ENCODE peak calls at places on chromosomes 3 and 15, in ten cellular contexts. One of them, this sample, is unnamed.

GRCh38 chr3:194496217-194496881 is 9.5 kb upstream of the ATP13A3 start:
- DNase-seq in fibroblast of the aortic adventitia: no peak
- DNase-seq in cardiac fibroblast: no peak
- DNase-seq in pancreas: no peak
- DNase-seq in astrocyte of the cerebellum: no peak
- DNase-seq in heart left ventricle: no peak
- DNase-seq in fibroblast of lung: no peak
- DNase-seq in SK-N-SH: no peak
- DNase-seq in neural progenitor cell: no peak
- DNase-seq in BJ: no peak
- DNase-seq in this sample: no peak

GRCh38 chr3:150302246-150302645 is 105.9 kb upstream of the TSC22D2 start:
- DNase-seq in heart left ventricle: no peak
- DNase-seq in fibroblast of the aortic adventitia: no peak
- DNase-seq in pancreas: no peak
- DNase-seq in fibroblast of lung: no peak
- DNase-seq in astrocyte of the cerebellum: no peak
- DNase-seq in neural progenitor cell: no peak
- DNase-seq in SK-N-SH: no peak
- DNase-seq in BJ: no peak
- DNase-seq in cardiac fibroblast: no peak
- DNase-seq in this sample: no peak

GRCh38 chr3:90091557-90091956 is 984.1 kb downstream of the EPHA3 start:
- DNase-seq in fibroblast of lung: peak; percentile 87
- DNase-seq in neural progenitor cell: peak; percentile 61
- DNase-seq in SK-N-SH: peak; percentile 5
- DNase-seq in astrocyte of the cerebellum: peak; percentile 12
- DNase-seq in BJ: no peak
- DNase-seq in pancreas: no peak
- DNase-seq in fibroblast of the aortic adventitia: peak; percentile 43
- DNase-seq in cardiac fibroblast: peak; percentile 92
- DNase-seq in heart left ventricle: peak; percentile 26
- DNase-seq in this sample: peak; percentile 58

GRCh38 chr15:74620636-74621545 is 5.3 kb downstream of the CLK3 start:
- DNase-seq in neural progenitor cell: peak; percentile 84
- DNase-seq in BJ: no peak
- DNase-seq in astrocyte of the cerebellum: no peak
- DNase-seq in fibroblast of lung: peak; percentile 72
- DNase-seq in SK-N-SH: peak; percentile 89
- DNase-seq in fibroblast of the aortic adventitia: peak; percentile 75
- DNase-seq in pancreas: peak; percentile 82
- DNase-seq in heart left ventricle: peak; percentile 80
- DNase-seq in cardiac fibroblast: peak; percentile 77
- DNase-seq in this sample: peak; percentile 80

GRCh38 chr3:192879346-192880031 is 38.2 kb downstream of the MB21D2 start:
- DNase-seq in fibroblast of lung: peak; percentile 71
- DNase-seq in fibroblast of the aortic adventitia: peak; percentile 95
- DNase-seq in neural progenitor cell: peak; percentile 57
- DNase-seq in SK-N-SH: peak; percentile 24
- DNase-seq in heart left ventricle: no peak
- DNase-seq in cardiac fibroblast: peak; percentile 91
- DNase-seq in BJ: peak; percentile 97
- DNase-seq in pancreas: no peak
- DNase-seq in astrocyte of the cerebellum: peak; percentile 96
- DNase-seq in this sample: peak; percentile 87

GRCh38 chr15:83698294-83698693 is 44.4 kb downstream of the ADAMTSL3 start:
- DNase-seq in cardiac fibroblast: peak; percentile 25
- DNase-seq in fibroblast of lung: peak; percentile 23
- DNase-seq in BJ: no peak
- DNase-seq in fibroblast of the aortic adventitia: peak; percentile 30
- DNase-seq in neural progenitor cell: no peak
- DNase-seq in SK-N-SH: no peak
- DNase-seq in heart left ventricle: peak; percentile 83
- DNase-seq in astrocyte of the cerebellum: no peak
- DNase-seq in pancreas: no peak
- DNase-seq in this sample: peak; percentile 92

GRCh38 chr3:141998674-141999290 is 122.3 kb downstream of the ATP1B3 start:
- DNase-seq in astrocyte of the cerebellum: peak; percentile 20
- DNase-seq in heart left ventricle: no peak
- DNase-seq in BJ: no peak
- DNase-seq in neural progenitor cell: no peak
- DNase-seq in SK-N-SH: peak; percentile 16
- DNase-seq in fibroblast of lung: peak; percentile 53
- DNase-seq in pancreas: no peak
- DNase-seq in cardiac fibroblast: peak; percentile 38
- DNase-seq in fibroblast of the aortic adventitia: peak; percentile 42
- DNase-seq in this sample: peak; percentile 11

GRCh38 chr3:53109822-53110771 is 20.1 kb downstream of the RFT1 start:
- DNase-seq in BJ: peak; percentile 84
- DNase-seq in fibroblast of lung: peak; percentile 91
- DNase-seq in neural progenitor cell: peak; percentile 59
- DNase-seq in SK-N-SH: peak; percentile 31
- DNase-seq in cardiac fibroblast: peak; percentile 92
- DNase-seq in fibroblast of the aortic adventitia: peak; percentile 90
- DNase-seq in pancreas: no peak
- DNase-seq in heart left ventricle: peak; percentile 67
- DNase-seq in astrocyte of the cerebellum: no peak
- DNase-seq in this sample: peak; percentile 93

GRCh38 chr3:172655388-172655787 is 55.5 kb downstream of the NCEH1 start:
- DNase-seq in heart left ventricle: no peak
- DNase-seq in pancreas: no peak
- DNase-seq in astrocyte of the cerebellum: no peak
- DNase-seq in cardiac fibroblast: no peak
- DNase-seq in fibroblast of the aortic adventitia: no peak
- DNase-seq in BJ: no peak
- DNase-seq in neural progenitor cell: no peak
- DNase-seq in fibroblast of lung: no peak
- DNase-seq in SK-N-SH: no peak
- DNase-seq in this sample: no peak

GRCh38 chr3:172651936-172652595 is 58.8 kb downstream of the NCEH1 start:
- DNase-seq in BJ: no peak
- DNase-seq in fibroblast of the aortic adventitia: no peak
- DNase-seq in pancreas: no peak
- DNase-seq in neural progenitor cell: no peak
- DNase-seq in heart left ventricle: no peak
- DNase-seq in cardiac fibroblast: no peak
- DNase-seq in astrocyte of the cerebellum: no peak
- DNase-seq in SK-N-SH: no peak
- DNase-seq in fibroblast of lung: no peak
- DNase-seq in this sample: no peak

GRCh38 chr3:172654470-172654869 is 56.4 kb downstream of the NCEH1 start:
- DNase-seq in BJ: no peak
- DNase-seq in astrocyte of the cerebellum: no peak
- DNase-seq in cardiac fibroblast: no peak
- DNase-seq in heart left ventricle: no peak
- DNase-seq in fibroblast of the aortic adventitia: no peak
- DNase-seq in neural progenitor cell: no peak
- DNase-seq in SK-N-SH: no peak
- DNase-seq in fibroblast of lung: no peak
- DNase-seq in pancreas: no peak
- DNase-seq in this sample: no peak

GRCh38 chr3:172649987-172650386 is 60.9 kb downstream of the NCEH1 start:
- DNase-seq in SK-N-SH: no peak
- DNase-seq in fibroblast of lung: no peak
- DNase-seq in pancreas: no peak
- DNase-seq in fibroblast of the aortic adventitia: no peak
- DNase-seq in neural progenitor cell: no peak
- DNase-seq in heart left ventricle: no peak
- DNase-seq in cardiac fibroblast: peak; percentile 28
- DNase-seq in astrocyte of the cerebellum: no peak
- DNase-seq in BJ: no peak
- DNase-seq in this sample: no peak

GRCh38 chr3:172653004-172653403 is 57.9 kb downstream of the NCEH1 start:
- DNase-seq in fibroblast of the aortic adventitia: no peak
- DNase-seq in pancreas: no peak
- DNase-seq in SK-N-SH: no peak
- DNase-seq in astrocyte of the cerebellum: peak; percentile 78
- DNase-seq in BJ: no peak
- DNase-seq in neural progenitor cell: peak; percentile 69
- DNase-seq in heart left ventricle: no peak
- DNase-seq in cardiac fibroblast: no peak
- DNase-seq in fibroblast of lung: no peak
- DNase-seq in this sample: no peak
- TF ChIP-seq CTCF in fibroblast of the aortic adventitia: no peak
- TF ChIP-seq CTCF in pancreas: no peak
- TF ChIP-seq CTCF in SK-N-SH: no peak
- TF ChIP-seq CTCF in astrocyte of the cerebellum: no peak
- TF ChIP-seq CTCF in BJ: no peak
- TF ChIP-seq CTCF in neural progenitor cell: no peak
- TF ChIP-seq CTCF in heart left ventricle: no peak
- TF ChIP-seq CTCF in cardiac fibroblast: no peak
- TF ChIP-seq CTCF in fibroblast of lung: no peak
- TF ChIP-seq CTCF in this sample: no peak

GRCh38 chr3:44932271-44932670 is 43.7 kb downstream of the ZDHHC3 start:
- DNase-seq in heart left ventricle: no peak
- DNase-seq in SK-N-SH: no peak
- DNase-seq in neural progenitor cell: peak; percentile 70
- DNase-seq in astrocyte of the cerebellum: no peak
- DNase-seq in BJ: no peak
- DNase-seq in pancreas: no peak
- DNase-seq in cardiac fibroblast: no peak
- DNase-seq in fibroblast of lung: no peak
- DNase-seq in fibroblast of the aortic adventitia: no peak
- DNase-seq in this sample: no peak

GRCh38 chr3:44929782-44930181 is 46.2 kb downstream of the ZDHHC3 start:
- DNase-seq in SK-N-SH: no peak
- DNase-seq in BJ: no peak
- DNase-seq in astrocyte of the cerebellum: no peak
- DNase-seq in cardiac fibroblast: no peak
- DNase-seq in neural progenitor cell: no peak
- DNase-seq in heart left ventricle: no peak
- DNase-seq in fibroblast of lung: no peak
- DNase-seq in pancreas: no peak
- DNase-seq in fibroblast of the aortic adventitia: no peak
- DNase-seq in this sample: no peak

GRCh38 chr3:44931791-44932190 is 44.2 kb downstream of the ZDHHC3 start:
- DNase-seq in pancreas: no peak
- DNase-seq in fibroblast of the aortic adventitia: no peak
- DNase-seq in neural progenitor cell: no peak
- DNase-seq in BJ: no peak
- DNase-seq in fibroblast of lung: no peak
- DNase-seq in cardiac fibroblast: no peak
- DNase-seq in SK-N-SH: no peak
- DNase-seq in heart left ventricle: no peak
- DNase-seq in astrocyte of the cerebellum: no peak
- DNase-seq in this sample: no peak

GRCh38 chr3:44932986-44933944 is 42.7 kb downstream of the ZDHHC3 start:
- DNase-seq in SK-N-SH: no peak
- DNase-seq in BJ: no peak
- DNase-seq in heart left ventricle: no peak
- DNase-seq in fibroblast of lung: no peak
- DNase-seq in fibroblast of the aortic adventitia: no peak
- DNase-seq in pancreas: no peak
- DNase-seq in neural progenitor cell: no peak
- DNase-seq in astrocyte of the cerebellum: no peak
- DNase-seq in cardiac fibroblast: no peak
- DNase-seq in this sample: no peak

DNA sequence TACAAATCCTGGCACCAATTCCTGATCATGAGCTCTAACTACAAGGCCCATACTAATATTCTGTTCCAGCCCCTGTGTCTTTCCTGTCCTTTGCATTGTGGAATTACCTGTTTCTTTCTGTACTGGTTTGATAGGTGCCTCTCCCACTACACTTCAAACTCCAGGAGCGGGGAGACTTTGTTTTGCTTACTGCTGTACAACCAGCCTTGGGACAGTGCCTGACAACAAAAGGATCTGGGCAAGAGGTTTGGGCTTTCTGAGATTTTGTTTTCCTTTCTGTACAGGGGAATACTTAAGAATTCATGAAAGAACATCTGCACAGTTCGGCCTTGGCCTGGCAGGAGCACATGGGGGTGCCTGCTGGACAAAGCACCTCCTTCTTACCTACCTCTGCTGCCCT is 45.1 kb downstream of the ZDHHC3 start:
- DNase-seq in heart left ventricle: no peak
- DNase-seq in SK-N-SH: no peak
- DNase-seq in pancreas: no peak
- DNase-seq in fibroblast of the aortic adventitia: no peak
- DNase-seq in BJ: no peak
- DNase-seq in fibroblast of lung: no peak
- DNase-seq in astrocyte of the cerebellum: no peak
- DNase-seq in neural progenitor cell: no peak
- DNase-seq in cardiac fibroblast: no peak
- DNase-seq in this sample: no peak
- H3K4me3 ChIP-seq in heart left ventricle: no peak overlapping the region
- H3K4me3 ChIP-seq in SK-N-SH: no peak overlapping the region
- H3K4me3 ChIP-seq in pancreas: no peak overlapping the region
- H3K4me3 ChIP-seq in fibroblast of the aortic adventitia: no peak overlapping the region
- H3K4me3 ChIP-seq in BJ: no peak overlapping the region
- H3K4me3 ChIP-seq in fibroblast of lung: no peak overlapping the region
- H3K4me3 ChIP-seq in astrocyte of the cerebellum: no peak overlapping the region
- H3K4me3 ChIP-seq in neural progenitor cell: no peak overlapping the region
- H3K4me3 ChIP-seq in cardiac fibroblast: no peak overlapping the region
- H3K4me3 ChIP-seq in this sample: no peak overlapping the region

GRCh38 chr3:198076722-198077308 is 116.8 kb downstream of the LMLN start:
- DNase-seq in neural progenitor cell: no peak
- DNase-seq in cardiac fibroblast: no peak
- DNase-seq in heart left ventricle: no peak
- DNase-seq in fibroblast of lung: no peak
- DNase-seq in SK-N-SH: no peak
- DNase-seq in pancreas: no peak
- DNase-seq in astrocyte of the cerebellum: no peak
- DNase-seq in BJ: no peak
- DNase-seq in fibroblast of the aortic adventitia: no peak
- DNase-seq in this sample: no peak

GRCh38 chr3:198080521-198081384 is 120.7 kb downstream of the LMLN start:
- DNase-seq in cardiac fibroblast: peak; percentile 73
- DNase-seq in fibroblast of lung: peak; percentile 65
- DNase-seq in SK-N-SH: peak; percentile 85
- DNase-seq in heart left ventricle: peak; percentile 62
- DNase-seq in BJ: no peak
- DNase-seq in fibroblast of the aortic adventitia: peak; percentile 46
- DNase-seq in astrocyte of the cerebellum: no peak
- DNase-seq in neural progenitor cell: peak; percentile 95
- DNase-seq in pancreas: peak; percentile 91
- DNase-seq in this sample: peak; percentile 51

GRCh38 chr3:198081421-198081844 is 121.4 kb downstream of the LMLN start:
- DNase-seq in fibroblast of lung: no peak
- DNase-seq in heart left ventricle: no peak
- DNase-seq in pancreas: no peak
- DNase-seq in BJ: no peak
- DNase-seq in fibroblast of the aortic adventitia: no peak
- DNase-seq in cardiac fibroblast: no peak
- DNase-seq in astrocyte of the cerebellum: no peak
- DNase-seq in neural progenitor cell: peak; percentile 33
- DNase-seq in SK-N-SH: peak; percentile 22
- DNase-seq in this sample: no peak

DNA sequence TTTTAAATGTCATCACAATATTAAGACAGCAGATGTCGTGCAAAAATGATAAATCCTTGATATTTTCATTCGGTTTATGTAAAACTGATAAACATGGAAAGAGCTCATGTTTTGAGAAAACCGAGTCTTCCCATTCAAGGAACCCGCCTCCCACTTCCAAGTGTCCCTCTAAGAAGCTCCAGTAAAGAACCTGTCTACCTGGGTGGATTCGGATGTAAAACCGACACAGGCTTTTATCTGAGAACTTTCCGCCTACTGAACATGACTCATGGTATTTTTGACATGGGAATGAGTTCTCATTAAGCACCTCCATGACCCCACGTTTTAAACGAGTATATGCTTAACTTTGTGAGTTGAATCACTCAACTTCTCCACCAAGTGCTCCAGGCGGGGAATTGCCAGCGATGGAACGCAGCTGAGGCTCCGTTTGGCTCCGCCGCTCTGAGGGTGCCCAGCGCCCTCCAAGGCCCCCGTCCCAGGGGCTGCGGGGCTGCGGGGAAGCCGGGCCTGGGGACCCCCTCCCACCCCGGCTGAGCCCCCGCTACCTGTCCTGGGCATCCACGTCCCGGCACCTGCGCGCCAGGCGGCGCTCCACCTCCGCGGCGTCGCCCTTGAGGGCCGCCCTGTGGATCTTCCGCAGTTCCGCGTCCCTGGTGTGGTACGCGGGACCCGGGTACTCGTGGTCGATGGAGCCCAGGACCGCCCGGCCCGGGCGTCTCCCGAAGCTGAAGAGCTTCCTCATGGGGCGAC is 119.9 kb downstream of the LMLN start:
- DNase-seq in BJ: no peak
- DNase-seq in astrocyte of the cerebellum: no peak
- DNase-seq in pancreas: no peak
- DNase-seq in cardiac fibroblast: peak; percentile 5
- DNase-seq in fibroblast of the aortic adventitia: no peak
- DNase-seq in SK-N-SH: no peak
- DNase-seq in heart left ventricle: no peak
- DNase-seq in fibroblast of lung: peak; percentile 4
- DNase-seq in neural progenitor cell: peak; percentile 45
- DNase-seq in this sample: peak; percentile 7
- TF ChIP-seq CTCF in BJ: no peak
- TF ChIP-seq CTCF in astrocyte of the cerebellum: no peak
- TF ChIP-seq CTCF in pancreas: no peak
- TF ChIP-seq CTCF in cardiac fibroblast: no peak
- TF ChIP-seq CTCF in fibroblast of the aortic adventitia: peak; percentile 0
- TF ChIP-seq CTCF in SK-N-SH: no peak
- TF ChIP-seq CTCF in heart left ventricle: no peak
- TF ChIP-seq CTCF in fibroblast of lung: no peak
- TF ChIP-seq CTCF in neural progenitor cell: no peak
- TF ChIP-seq CTCF in this sample: no peak

GRCh38 chr3:69384379-69384778 is 1.5 kb downstream of the FRMD4B start:
- DNase-seq in fibroblast of lung: no peak
- DNase-seq in BJ: no peak
- DNase-seq in astrocyte of the cerebellum: no peak
- DNase-seq in SK-N-SH: no peak
- DNase-seq in neural progenitor cell: no peak
- DNase-seq in fibroblast of the aortic adventitia: no peak
- DNase-seq in heart left ventricle: no peak
- DNase-seq in pancreas: no peak
- DNase-seq in cardiac fibroblast: no peak
- DNase-seq in this sample: no peak
- H3K4me3 ChIP-seq in fibroblast of lung: no peak overlapping the region
- H3K4me3 ChIP-seq in BJ: no peak overlapping the region
- H3K4me3 ChIP-seq in astrocyte of the cerebellum: no peak overlapping the region
- H3K4me3 ChIP-seq in SK-N-SH: peak overlapping the region; percentile 5
- H3K4me3 ChIP-seq in neural progenitor cell: no peak overlapping the region
- H3K4me3 ChIP-seq in fibroblast of the aortic adventitia: no peak overlapping the region
- H3K4me3 ChIP-seq in heart left ventricle: peak overlapping the region; percentile 68
- H3K4me3 ChIP-seq in pancreas: no peak overlapping the region
- H3K4me3 ChIP-seq in cardiac fibroblast: no peak overlapping the region
- H3K4me3 ChIP-seq in this sample: no peak overlapping the region